ENCODE peak calls at places on chromosomes 16 and 17, in four cellular contexts. One of them, this sample, is unnamed.

GRCh38 chr17:78374631-78375274 is 3.7 kb upstream of the PGS1 start:
- DNase-seq in mesendoderm: peak; percentile 96
- DNase-seq in K562: no peak
- DNase-seq in fibroblast of lung: peak; percentile 73
- DNase-seq in this sample: no peak

GRCh38 chr16:60731329-60731728 is 1304.9 kb downstream of the CDH8 start:
- DNase-seq in fibroblast of lung: no peak
- DNase-seq in K562: no peak
- DNase-seq in mesendoderm: no peak
- DNase-seq in this sample: no peak

GRCh38 chr17:46736100-46736499 is 82.4 kb downstream of the WNT3 start:
- DNase-seq in K562: no peak
- DNase-seq in fibroblast of lung: no peak
- DNase-seq in mesendoderm: no peak
- DNase-seq in this sample: no peak

GRCh38 chr17:82457071-82457789 is 1.3 kb upstream of the NARF start:
- DNase-seq in fibroblast of lung: no peak
- DNase-seq in K562: no peak
- DNase-seq in mesendoderm: no peak
- DNase-seq in this sample: peak; percentile 51

GRCh38 chr16:709651-710499 is 4.3 kb upstream of the FBXL16 start:
- DNase-seq in K562: peak; percentile 76
- DNase-seq in fibroblast of lung: peak; percentile 85
- DNase-seq in mesendoderm: peak; percentile 89
- DNase-seq in this sample: no peak

GRCh38 chr17:61294777-61295176 is 104.9 kb upstream of the TBX2 start:
- DNase-seq in mesendoderm: peak; percentile 94
- DNase-seq in K562: no peak
- DNase-seq in fibroblast of lung: peak; percentile 69
- DNase-seq in this sample: no peak

GRCh38 chr17:78991906-78992532 is 12.3 kb upstream of the LGALS3BP start:
- DNase-seq in fibroblast of lung: no peak
- DNase-seq in K562: no peak
- DNase-seq in mesendoderm: no peak
- DNase-seq in this sample: no peak

GRCh38 chr16:48963306-48963705 is 318.3 kb downstream of the CBLN1 start:
- DNase-seq in fibroblast of lung: peak; percentile 44
- DNase-seq in mesendoderm: peak; percentile 57
- DNase-seq in K562: no peak
- DNase-seq in this sample: no peak

GRCh38 chr17:59851431-59852375 is 41.0 kb downstream of the TUBD1 start:
- DNase-seq in K562: no peak
- DNase-seq in fibroblast of lung: peak; percentile 100
- DNase-seq in mesendoderm: no peak
- DNase-seq in this sample: peak; percentile 85

GRCh38 chr17:33730131-33730530 is 437.0 kb upstream of the ASIC2 start:
- DNase-seq in fibroblast of lung: no peak
- DNase-seq in mesendoderm: peak; percentile 59
- DNase-seq in K562: no peak
- DNase-seq in this sample: no peak

GRCh38 chr16:70473446-70474319 is 19.3 kb downstream of the FCSK start:
- DNase-seq in mesendoderm: no peak
- DNase-seq in K562: no peak
- DNase-seq in fibroblast of lung: no peak
- DNase-seq in this sample: no peak

GRCh38 chr17:35892091-35892637 is 12.0 kb upstream of the CCL5 start:
- DNase-seq in K562: no peak
- DNase-seq in mesendoderm: no peak
- DNase-seq in fibroblast of lung: no peak
- DNase-seq in this sample: no peak

GRCh38 chr16:83925957-83926725 is 26.9 kb upstream of the OSGIN1 start:
- DNase-seq in fibroblast of lung: no peak
- DNase-seq in K562: no peak
- DNase-seq in mesendoderm: no peak
- DNase-seq in this sample: peak; percentile 72

GRCh38 chr17:79942591-79943353 is 92.9 kb downstream of the TBC1D16 start:
- DNase-seq in mesendoderm: no peak
- DNase-seq in K562: no peak
- DNase-seq in fibroblast of lung: peak; percentile 50
- DNase-seq in this sample: peak; percentile 70

GRCh38 chr17:76710863-76711611 is at the start of gene MXRA7:
- DNase-seq in fibroblast of lung: peak; percentile 51
- DNase-seq in mesendoderm: peak; percentile 63
- DNase-seq in K562: peak; percentile 93
- DNase-seq in this sample: peak; percentile 90

GRCh38 chr17:50155115-50155819 is 4.8 kb upstream of the PPP1R9B start:
- DNase-seq in K562: no peak
- DNase-seq in mesendoderm: no peak
- DNase-seq in fibroblast of lung: peak; percentile 77
- DNase-seq in this sample: peak; percentile 72

GRCh38 chr16:85151603-85152413 is 39.5 kb upstream of the CIBAR2 start:
- DNase-seq in fibroblast of lung: peak; percentile 84
- DNase-seq in K562: peak; percentile 92
- DNase-seq in mesendoderm: peak; percentile 39
- DNase-seq in this sample: peak; percentile 94

GRCh38 chr16:78133919-78134318 is 34.5 kb downstream of the WWOX start:
- DNase-seq in mesendoderm: no peak
- DNase-seq in K562: no peak
- DNase-seq in fibroblast of lung: no peak
- DNase-seq in this sample: no peak

GRCh38 chr17:17859909-17860760 is 23.3 kb upstream of the SREBF1 start:
- DNase-seq in K562: peak; percentile 77
- DNase-seq in mesendoderm: peak; percentile 65
- DNase-seq in fibroblast of lung: peak; percentile 57
- DNase-seq in this sample: peak; percentile 83

GRCh38 chr17:57294075-57294474 is 37.8 kb downstream of the MSI2 start:
- DNase-seq in mesendoderm: no peak
- DNase-seq in fibroblast of lung: no peak
- DNase-seq in K562: no peak
- DNase-seq in this sample: no peak

GRCh38 chr17:41894791-41895331 is 23.9 kb downstream of the ACLY start:
- DNase-seq in mesendoderm: peak; percentile 95
- DNase-seq in fibroblast of lung: peak; percentile 87
- DNase-seq in K562: no peak
- DNase-seq in this sample: no peak

GRCh38 chr17:82468692-82469091 is 10.2 kb downstream of the NARF start:
- DNase-seq in mesendoderm: no peak
- DNase-seq in fibroblast of lung: no peak
- DNase-seq in K562: no peak
- DNase-seq in this sample: no peak

GRCh38 chr17:67487506-67487905 is 110.4 kb downstream of the PITPNC1 start:
- DNase-seq in mesendoderm: no peak
- DNase-seq in fibroblast of lung: peak; percentile 77
- DNase-seq in K562: no peak
- DNase-seq in this sample: no peak

GRCh38 chr17:6492892-6493674 is 48.8 kb downstream of the PIMREG start:
- DNase-seq in mesendoderm: peak; percentile 74
- DNase-seq in fibroblast of lung: no peak
- DNase-seq in K562: peak; percentile 22
- DNase-seq in this sample: peak; percentile 12

GRCh38 chr17:80961931-80962330 is 29.7 kb upstream of the CHMP6 start:
- DNase-seq in K562: no peak
- DNase-seq in fibroblast of lung: no peak
- DNase-seq in mesendoderm: no peak
- DNase-seq in this sample: peak; percentile 75

GRCh38 chr17:68981288-68981687 is 26.1 kb upstream of the ABCA8 start:
- DNase-seq in K562: no peak
- DNase-seq in fibroblast of lung: peak; percentile 86
- DNase-seq in mesendoderm: no peak
- DNase-seq in this sample: no peak

GRCh38 chr16:30786115-30786935 is 680 bp downstream of the ZNF629 start:
- DNase-seq in fibroblast of lung: peak; percentile 61
- DNase-seq in mesendoderm: peak; percentile 79
- DNase-seq in K562: peak; percentile 87
- DNase-seq in this sample: no peak

GRCh38 chr16:995087-995486 is 13.5 kb downstream of the SOX8 start:
- DNase-seq in mesendoderm: peak; percentile 77
- DNase-seq in fibroblast of lung: peak; percentile 49
- DNase-seq in K562: no peak
- DNase-seq in this sample: no peak

GRCh38 chr17:17751489-17751995 is 70.3 kb downstream of the RAI1 start:
- DNase-seq in mesendoderm: no peak
- DNase-seq in fibroblast of lung: no peak
- DNase-seq in K562: no peak
- DNase-seq in this sample: peak; percentile 73

GRCh38 chr16:27238016-27238587 is 30.5 kb downstream of the NSMCE1 start:
- DNase-seq in K562: no peak
- DNase-seq in mesendoderm: no peak
- DNase-seq in fibroblast of lung: no peak
- DNase-seq in this sample: peak; percentile 80

GRCh38 chr16:7653746-7654145 is 321.1 kb downstream of the RBFOX1 start:
- DNase-seq in K562: no peak
- DNase-seq in fibroblast of lung: no peak
- DNase-seq in mesendoderm: no peak
- DNase-seq in this sample: no peak

GRCh38 chr16:86880316-86881117 is 302.2 kb downstream of the FOXL1 start:
- DNase-seq in mesendoderm: no peak
- DNase-seq in K562: no peak
- DNase-seq in fibroblast of lung: peak; percentile 14
- DNase-seq in this sample: no peak

GRCh38 chr16:48047273-48047672 is 108.5 kb downstream of the ABCC12 start:
- DNase-seq in K562: no peak
- DNase-seq in mesendoderm: no peak
- DNase-seq in fibroblast of lung: no peak
- DNase-seq in this sample: no peak

DNA sequence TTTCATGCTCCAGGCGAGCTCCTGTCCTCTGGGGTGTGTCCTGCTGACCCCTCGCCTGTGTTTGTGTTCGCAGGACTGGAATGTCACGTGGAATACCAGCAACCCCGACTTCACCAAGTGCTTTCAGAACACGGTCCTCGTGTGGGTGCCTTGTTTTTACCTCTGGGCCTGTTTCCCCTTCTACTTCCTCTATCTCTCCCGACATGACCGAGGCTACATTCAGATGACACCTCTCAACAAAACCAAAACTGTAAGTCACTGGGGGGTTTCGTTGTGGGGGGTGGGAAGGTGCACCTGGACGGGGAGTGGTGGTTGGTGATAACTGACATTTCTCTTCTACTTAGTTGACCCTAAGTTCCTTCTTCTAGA is 58.3 kb downstream of the ABCC1 start:
- DNase-seq in fibroblast of lung: no peak
- DNase-seq in K562: no peak
- DNase-seq in mesendoderm: no peak
- DNase-seq in this sample: no peak
- H3K9ac ChIP-seq in fibroblast of lung: no peak overlapping the region
- H3K9ac ChIP-seq in K562: peak overlapping the region; percentile 24
- H3K9ac ChIP-seq in mesendoderm: no peak overlapping the region
- H3K9ac ChIP-seq in this sample: no peak overlapping the region

DNA sequence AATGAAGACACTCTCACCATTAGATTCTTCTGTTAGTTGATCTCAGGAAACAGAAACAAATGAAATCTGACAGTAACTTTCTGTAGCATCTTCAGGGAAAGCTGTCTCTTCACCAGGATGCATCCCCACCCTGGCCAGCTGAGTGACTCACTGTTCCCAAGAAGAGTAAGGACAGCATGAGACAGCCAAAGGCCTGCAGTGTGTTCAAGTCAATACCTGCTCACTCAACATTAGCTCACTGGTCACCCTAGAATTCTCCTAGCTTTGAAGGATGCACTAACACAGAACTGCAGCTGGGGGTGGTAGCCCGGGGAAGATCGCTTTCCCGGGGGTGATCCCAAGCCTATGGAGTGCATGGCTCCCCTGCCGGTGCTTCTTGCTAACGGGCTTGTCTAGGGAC is 28.2 kb upstream of the CLEC18B start:
- DNase-seq in mesendoderm: peak; percentile 23
- DNase-seq in K562: no peak
- DNase-seq in fibroblast of lung: no peak
- DNase-seq in this sample: no peak
- H3K4me3 ChIP-seq in mesendoderm: no peak overlapping the region
- H3K4me3 ChIP-seq in K562: no peak overlapping the region
- H3K4me3 ChIP-seq in fibroblast of lung: no peak overlapping the region
- H3K4me3 ChIP-seq in this sample: no peak overlapping the region

DNA sequence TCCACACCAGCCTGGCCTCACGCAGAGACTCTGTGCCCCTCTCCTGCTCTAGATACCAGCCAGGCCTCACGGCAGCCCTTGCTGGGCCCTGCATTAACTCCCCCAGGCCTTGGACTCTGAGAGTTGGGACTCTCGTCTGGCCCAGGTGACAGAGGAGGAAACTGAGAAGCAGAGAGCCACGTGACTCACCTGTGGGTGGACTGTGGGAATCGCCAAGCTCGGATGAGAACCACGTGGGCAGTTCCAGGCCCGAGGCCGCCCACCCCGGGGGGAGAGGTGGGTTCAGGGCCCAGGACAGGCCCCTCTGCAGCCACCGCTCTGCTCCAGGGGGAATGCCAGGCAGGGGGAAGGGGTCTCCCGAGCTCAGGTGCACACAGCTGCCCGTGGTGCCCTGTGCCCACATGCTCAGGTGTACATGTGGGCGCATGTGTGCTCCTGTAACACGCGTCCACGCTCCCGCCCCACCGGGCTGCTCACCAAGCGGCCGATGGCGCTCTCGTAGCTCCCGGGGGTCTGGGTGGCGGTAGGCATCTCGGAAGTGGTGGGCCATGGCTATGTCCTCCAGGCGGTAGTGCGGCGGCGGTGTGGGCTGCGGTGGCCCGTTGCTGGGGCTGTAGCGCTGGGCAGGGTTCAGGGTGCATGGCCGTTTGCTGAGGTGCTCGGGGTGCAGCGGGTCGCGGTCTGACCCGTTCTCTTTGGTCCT is 18.3 kb upstream of the PABPN1L start:
- DNase-seq in K562: no peak
- DNase-seq in mesendoderm: no peak
- DNase-seq in fibroblast of lung: no peak
- DNase-seq in this sample: no peak
- H3K9ac ChIP-seq in K562: no peak overlapping the region
- H3K9ac ChIP-seq in mesendoderm: no peak overlapping the region
- H3K9ac ChIP-seq in fibroblast of lung: no peak overlapping the region
- H3K9ac ChIP-seq in this sample: no peak overlapping the region

GRCh38 chr16:89322381-89323119 is 105.0 kb downstream of the ZNF778 start:
- DNase-seq in fibroblast of lung: peak; percentile 92
- DNase-seq in K562: peak; percentile 39
- DNase-seq in mesendoderm: peak; percentile 95
- DNase-seq in this sample: peak; percentile 82
- H3K4me3 ChIP-seq in fibroblast of lung: no peak overlapping the region
- H3K4me3 ChIP-seq in K562: no peak overlapping the region
- H3K4me3 ChIP-seq in mesendoderm: no peak overlapping the region
- H3K4me3 ChIP-seq in this sample: no peak overlapping the region

This sample was measured in kidney.